ENCODE peak calls at places on chromosomes 2 and 18, in five cellular contexts. L is GM12878, B is PC-3, O is fibroblast of lung, X is neural progenitor cell. K is an unnamed sample. For H3K4me1, the result is how much of the 10 kb centered on the place peaks cover.

GRCh38 chr2:42813773-42814172 is 21.4 kb upstream of the HAAO start:
- DNase-seq in L (no peak), O (no peak), B (no peak), X (no peak), K (no peak)

GRCh38 chr2:139031722-139032121 is 251.5 kb upstream of the NXPH2 start:
- DNase-seq in X (peak), B (peak), O (peak), L (peak), K (no peak)

GRCh38 chr18:50878345-50879301 is at the start of gene ME2:
- DNase-seq in O (peak), L (peak), X (peak), B (peak), K (peak)

GRCh38 chr2:86832334-86833096 is 29.2 kb downstream of the CD8B start:
- DNase-seq in X (no peak), O (no peak), L (no peak), B (no peak), K (no peak)

GRCh38 chr2:37326866-37327634 is 2.4 kb upstream of the PRKD3 start:
- DNase-seq in L (no peak), B (no peak), O (no peak), X (no peak), K (peak)

GRCh38 chr2:133063792-133064191 is 393.8 kb upstream of the LYPD1 start:
- DNase-seq in B (peak), L (no peak), O (peak), X (peak), K (peak)

GRCh38 chr2:159513745-159514144 is 102.6 kb downstream of the BAZ2B start:
- DNase-seq in O (no peak), L (no peak), B (no peak), X (no peak), K (no peak)

GRCh38 chr2:231497651-231498050 is 32.6 kb downstream of the NMUR1 start:
- DNase-seq in B (no peak), X (no peak), O (no peak), L (no peak), K (no peak)

GRCh38 chr2:43106767-43107527 is 119.5 kb downstream of the ZFP36L2 start:
- DNase-seq in B (no peak), X (peak), L (peak), O (no peak), K (no peak)

GRCh38 chr2:27756544-27757498 is 14.7 kb upstream of the MRPL33 start:
- DNase-seq in L (no peak), X (no peak), O (no peak), B (no peak), K (no peak)

GRCh38 chr2:230664128-230664527 is 48.5 kb upstream of the CAB39 start:
- DNase-seq in B (no peak), O (peak), L (no peak), X (no peak), K (peak)

GRCh38 chr18:79975043-79975442 is 10.6 kb downstream of the HSBP1L1 start:
- DNase-seq in X (no peak), L (no peak), B (no peak), O (no peak), K (no peak)

GRCh38 chr2:175742367-175742766 is 259.7 kb downstream of the LNPK start:
- DNase-seq in O (peak), B (peak), X (no peak), L (no peak), K (peak)

GRCh38 chr2:8594731-8595427 is 87.0 kb upstream of the ID2 start:
- DNase-seq in X (no peak), O (peak), L (no peak), B (no peak), K (peak)

GRCh38 chr18:76351961-76352581 is 143.0 kb downstream of the ZNF516 start:
- DNase-seq in X (no peak), B (peak), L (no peak), O (peak), K (peak)

GRCh38 chr2:26740890-26741302 is 23.2 kb upstream of the SLC35F6 start:
- DNase-seq in X (peak), B (no peak), O (no peak), L (no peak), K (peak)

GRCh38 chr18:13217466-13217961 is 1.0 kb upstream of the LDLRAD4 start:
- DNase-seq in X (peak), L (no peak), B (no peak), O (peak), K (peak)

GRCh38 chr2:119290859-119291587 is 67.4 kb downstream of the STEAP3 start:
- DNase-seq in L (no peak), X (peak), B (peak), O (peak), K (peak)

GRCh38 chr18:35671952-35672603 is 90.5 kb downstream of the GALNT1 start:
- DNase-seq in B (no peak), X (no peak), L (no peak), O (peak), K (peak)

GRCh38 chr2:241796610-241797138 is 12.3 kb upstream of the NEU4 start:
- DNase-seq in B (no peak), L (no peak), O (no peak), X (no peak), K (no peak)

GRCh38 chr2:113084249-113085000 is 16.7 kb downstream of the IL1F10 start:
- DNase-seq in B (peak), X (no peak), O (no peak), L (no peak), K (peak)

GRCh38 chr2:199128476-199129214 is 329.1 kb downstream of the SATB2 start:
- DNase-seq in X (no peak), O (no peak), L (no peak), B (no peak), K (peak)

GRCh38 chr2:240410808-240411207 is 24.7 kb upstream of the GPC1 start:
- DNase-seq in O (no peak), B (no peak), X (no peak), L (no peak), K (no peak)

GRCh38 chr2:72159211-72159610 is 11.5 kb upstream of the CYP26B1 start:
- DNase-seq in O (no peak), L (no peak), B (no peak), X (no peak), K (no peak)

GRCh38 chr2:26562811-26563645 is 78.1 kb downstream of the CIB4 start:
- DNase-seq in X (no peak), O (peak), L (no peak), B (peak), K (peak)

GRCh38 chr2:8481463-8482009 is 200.3 kb upstream of the ID2 start:
- DNase-seq in O (no peak), X (no peak), B (peak), L (peak), K (no peak)

GRCh38 chr2:109385506-109385905 is 228.3 kb downstream of the SEPTIN10 start:
- DNase-seq in X (no peak), O (no peak), L (no peak), B (no peak), K (no peak)

GRCh38 chr2:166067204-166067603 is 60.6 kb downstream of the SCN1A start:
- DNase-seq in B (no peak), L (no peak), X (no peak), O (no peak), K (no peak)

GRCh38 chr2:96824079-96824870 is 8.2 kb downstream of the CNNM3 start:
- DNase-seq in O (peak), L (no peak), B (peak), X (no peak), K (no peak)

GRCh38 chr2:4914551-4914950 is 777.6 kb upstream of the SOX11 start:
- DNase-seq in B (peak), O (peak), L (no peak), X (no peak), K (peak)

GRCh38 chr2:209425082-209426071 is 1.5 kb downstream of the MAP2 start:
- DNase-seq in L (no peak), X (peak), B (peak), O (peak), K (peak)

GRCh38 chr18:7038330-7038846 is 79.2 kb downstream of the LAMA1 start:
- DNase-seq in L (no peak), B (peak), O (peak), X (peak), K (peak)

GRCh38 chr2:190456833-190457232 is 48.7 kb downstream of the MFSD6 start:
- DNase-seq in X (no peak), O (peak), L (no peak), B (no peak), K (no peak)

GRCh38 chr2:100008960-100009359 is 133.4 kb downstream of the AFF3 start:
- DNase-seq in O (peak), X (no peak), B (no peak), L (no peak), K (peak)

GRCh38 chr2:216698895-216699294 is 3.5 kb upstream of the IGFBP5 start:
- DNase-seq in B (peak), L (no peak), O (peak), X (peak), K (peak)

GRCh38 chr2:140136366-140136765 is 1356.2 kb upstream of the NXPH2 start:
- DNase-seq in L (no peak), X (no peak), O (no peak), B (no peak), K (no peak)

GRCh38 chr2:188957646-188958045 is 16.5 kb upstream of the COL3A1 start:
- DNase-seq in X (no peak), L (no peak), B (no peak), O (no peak), K (no peak)

GRCh38 chr2:46471-47345 is at the start of gene FAM110C:
- DNase-seq in B (peak), X (peak), O (peak), L (no peak), K (peak)

GRCh38 chr18:37252342-37252741 is 313.3 kb downstream of the CELF4 start:
- DNase-seq in O (no peak), B (no peak), L (no peak), X (no peak), K (no peak)

GRCh38 chr2:149330127-149331022 is at the start of gene LYPD6:
- DNase-seq in O (peak), L (no peak), X (peak), B (peak), K (peak)

GRCh38 chr18:59268127-59268721 is 5.0 kb downstream of the RAX start:
- DNase-seq in X (peak), O (no peak), B (no peak), L (no peak), K (no peak)
- TF ChIP-seq EZH2 in X (no peak), O (no peak), B (no peak), L (no peak), K (no peak)

DNA sequence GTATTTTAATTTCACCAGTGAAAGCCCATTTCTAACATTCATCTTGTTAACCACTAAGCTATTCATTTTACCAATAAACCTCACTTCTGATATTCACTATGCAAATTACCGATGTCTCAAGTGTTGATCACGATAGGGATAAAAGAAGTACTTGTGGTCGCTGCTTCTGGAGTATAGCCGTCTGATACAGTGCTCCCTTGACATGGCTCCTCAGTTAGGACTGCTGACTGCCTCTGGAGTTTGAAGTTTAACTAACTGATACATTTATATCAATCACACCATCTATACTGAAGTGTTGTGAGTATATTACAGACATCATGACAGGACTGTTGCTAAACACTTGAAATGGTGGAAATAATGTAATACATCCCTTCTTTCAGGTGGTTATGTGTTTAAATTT is 95.6 kb downstream of the EHBP1 start:
- DNase-seq in O (no peak), X (no peak), B (no peak), L (no peak), K (no peak)
- H3K4me1 ChIP-seq in O (under half), X (under half), B (under half), L (under half), K (under half)

GRCh38 chr18:22168360-22168921 is 948 bp upstream of the GATA6 start:
- DNase-seq in X (peak), B (peak), L (no peak), O (no peak), K (no peak)
- TF ChIP-seq EZH2 in X (peak), B (no peak), L (peak), O (peak), K (no peak)

GRCh38 chr2:11679491-11680130 is 9.6 kb upstream of the NTSR2 start:
- DNase-seq in L (no peak), X (no peak), B (no peak), O (no peak), K (no peak)

GRCh38 chr2:11676640-11677039 is 6.6 kb upstream of the NTSR2 start:
- DNase-seq in B (peak), X (no peak), O (no peak), L (no peak), K (no peak)

GRCh38 chr2:11677146-11678055 is 7.4 kb upstream of the NTSR2 start:
- DNase-seq in L (no peak), O (no peak), B (no peak), X (peak), K (no peak)

GRCh38 chr2:11679016-11679415 is 9.0 kb upstream of the NTSR2 start:
- DNase-seq in X (no peak), L (no peak), O (no peak), B (no peak), K (no peak)

DNA sequence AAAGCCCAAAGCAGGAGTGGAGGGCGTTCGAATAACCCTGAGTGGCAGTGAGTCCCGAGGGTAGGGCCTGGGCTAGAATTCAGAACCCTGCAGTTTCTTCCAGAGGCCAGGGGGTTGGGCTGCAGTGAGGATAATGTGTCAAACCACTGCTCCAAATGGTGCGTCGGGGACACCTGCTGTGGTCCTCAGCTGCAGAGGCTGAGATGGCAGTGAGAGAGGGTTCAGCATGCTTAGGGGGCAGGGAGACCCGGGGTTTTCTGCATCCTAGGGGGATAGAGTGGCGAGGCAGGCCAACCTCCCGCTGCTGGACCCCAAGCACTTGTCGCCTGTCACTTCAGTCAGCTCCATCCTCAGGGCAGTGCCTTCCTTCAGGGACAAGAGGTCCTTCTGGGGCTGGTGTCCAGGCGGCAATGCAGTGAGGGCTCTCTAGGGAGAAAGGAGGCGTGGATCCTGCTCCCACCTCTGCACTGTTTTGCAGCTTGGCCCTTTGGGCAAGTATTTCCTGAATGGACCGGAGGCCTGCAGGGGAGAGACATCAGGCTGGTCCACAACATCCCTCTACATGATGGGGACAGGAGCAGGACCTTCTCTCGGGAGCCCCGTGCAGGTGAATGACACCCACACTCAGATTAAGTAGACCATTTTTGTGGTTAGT is 8.4 kb upstream of the NTSR2 start:
- DNase-seq in O (no peak), B (no peak), X (no peak), L (no peak), K (no peak)
- H3K4me1 ChIP-seq in O (under half), B (under half), X (under half), L (under half), K (under half)

K was measured in GM23248.